ENCODE peak calls at places on chromosome 19, in four cellular contexts. F is A673, A is GM12878, O is PC-9. N is an unnamed sample.

GRCh38 chr19:574658-575526 is 2.5 kb downstream of the BSG start:
- DNase-seq in F (no peak), A (peak), O (peak), N (no peak)

GRCh38 chr19:1258161-1258492 is 9.7 kb downstream of the MIDN start:
- DNase-seq in F (peak), A (no peak), O (no peak), N (no peak)

GRCh38 chr19:16290692-16291091 is 33.9 kb upstream of the KLF2 start:
- DNase-seq in A (no peak), F (no peak), O (no peak), N (no peak)

GRCh38 chr19:37803250-37803854 is 24.0 kb upstream of the ZNF573 start:
- DNase-seq in O (no peak), A (no peak), F (no peak), N (no peak)

GRCh38 chr19:29232315-29232852 is 19.4 kb upstream of the UQCRFS1 start:
- DNase-seq in O (no peak), F (no peak), A (no peak), N (no peak)

GRCh38 chr19:41626877-41627276 is at the start of gene CEACAM4:
- DNase-seq in O (no peak), A (no peak), F (no peak), N (no peak)

GRCh38 chr19:31841755-31842154 is 492.5 kb upstream of the TSHZ3 start:
- DNase-seq in A (no peak), O (no peak), F (no peak), N (no peak)

GRCh38 chr19:932647-933552 is 7.1 kb downstream of the ARID3A start:
- DNase-seq in F (no peak), A (no peak), O (peak), N (no peak)

GRCh38 chr19:46355234-46355990 is 8.5 kb downstream of the PPP5C start:
- DNase-seq in F (no peak), O (no peak), A (no peak), N (no peak)

GRCh38 chr19:39424934-39425333 is 10.8 kb downstream of the RPS16 start:
- DNase-seq in O (no peak), F (no peak), A (no peak), N (no peak)

GRCh38 chr19:45376045-45376724 is 5.8 kb upstream of the ERCC2 start:
- DNase-seq in F (peak), O (peak), A (no peak), N (no peak)

GRCh38 chr19:51641648-51642047 is 5.0 kb downstream of the SIGLEC14 start:
- DNase-seq in F (no peak), A (no peak), O (no peak), N (no peak)

GRCh38 chr19:15288146-15288963 is 44.0 kb downstream of the BRD4 start:
- DNase-seq in F (peak), A (no peak), O (no peak), N (no peak)

GRCh38 chr19:45322311-45322710 is 364 bp downstream of the CKM start:
- DNase-seq in F (no peak), O (no peak), A (no peak), N (no peak)

GRCh38 chr19:6484831-6485230 is 3.2 kb upstream of the DENND1C start:
- DNase-seq in F (no peak), A (no peak), O (no peak), N (no peak)

GRCh38 chr19:14886032-14886431 is at the start of gene OR7A17:
- DNase-seq in F (no peak), O (no peak), A (no peak), N (no peak)

GRCh38 chr19:42563352-42564210 is 31.1 kb downstream of the CEACAM8 start:
- DNase-seq in O (peak), A (no peak), F (peak), N (peak)

GRCh38 chr19:50312967-50313811 is 16.0 kb downstream of the KCNC3 start:
- DNase-seq in A (no peak), F (no peak), O (no peak), N (no peak)

GRCh38 chr19:18086590-18087138 is at the start of gene IL12RB1:
- DNase-seq in O (no peak), F (no peak), A (peak), N (no peak)

GRCh38 chr19:50181121-50181520 is 18.0 kb upstream of the IZUMO2 start:
- DNase-seq in O (no peak), A (no peak), F (no peak), N (no peak)

GRCh38 chr19:38543807-38544568 is 73.8 kb downstream of the MAP4K1 start:
- DNase-seq in F (peak), O (peak), A (peak), N (peak)

GRCh38 chr19:35734273-35734672 is 8.0 kb downstream of the IGFLR1 start:
- DNase-seq in O (no peak), A (no peak), F (no peak), N (no peak)

GRCh38 chr19:18967358-18968146 is 26.5 kb upstream of the HOMER3 start:
- DNase-seq in A (no peak), F (no peak), O (no peak), N (no peak)

GRCh38 chr19:3363841-3364500 is 2.4 kb upstream of the NFIC start:
- DNase-seq in F (no peak), A (no peak), O (no peak), N (no peak)

GRCh38 chr19:14516746-14517438 is 1.3 kb downstream of the DNAJB1 start:
- DNase-seq in A (no peak), F (no peak), O (no peak), N (no peak)

GRCh38 chr19:35513975-35514809 is 743 bp upstream of the DMKN start:
- DNase-seq in A (no peak), O (peak), F (no peak), N (no peak)

GRCh38 chr19:29380581-29380980 is 145.2 kb upstream of the VSTM2B start:
- DNase-seq in O (no peak), A (no peak), F (no peak), N (no peak)

GRCh38 chr19:50870417-50871089 is 2.7 kb upstream of the KLK2 start:
- DNase-seq in O (no peak), A (no peak), F (no peak), N (no peak)

GRCh38 chr19:43739419-43739818 is 15.3 kb downstream of the SMG9 start:
- DNase-seq in A (no peak), F (no peak), O (no peak), N (no peak)

GRCh38 chr19:15643387-15643786 is 2.7 kb downstream of the CYP4F3 start:
- DNase-seq in F (no peak), O (no peak), A (no peak), N (no peak)

GRCh38 chr19:35247526-35248309 is 1.1 kb upstream of the LSR start:
- DNase-seq in O (peak), F (no peak), A (peak), N (peak)

GRCh38 chr19:3145909-3146676 is 10.3 kb downstream of the GNA15 start:
- DNase-seq in A (no peak), O (no peak), F (no peak), N (no peak)

GRCh38 chr19:29397748-29398147 is 128.0 kb upstream of the VSTM2B start:
- DNase-seq in O (no peak), A (no peak), F (no peak), N (no peak)

GRCh38 chr19:8244442-8244841 is 35.3 kb downstream of the CERS4 start:
- DNase-seq in F (no peak), O (no peak), A (no peak), N (no peak)

GRCh38 chr19:28606269-28607032 is 606.5 kb downstream of the UQCRFS1 start:
- DNase-seq in A (no peak), F (no peak), O (no peak), N (no peak)

GRCh38 chr19:33175886-33176669 is 18.1 kb upstream of the LRP3 start:
- DNase-seq in F (peak), A (no peak), O (peak), N (peak)

GRCh38 chr19:33174186-33174585 is 19.9 kb upstream of the LRP3 start:
- DNase-seq in A (no peak), F (no peak), O (no peak), N (no peak)

GRCh38 chr19:33177417-33177976 is 16.6 kb upstream of the LRP3 start:
- DNase-seq in O (no peak), F (no peak), A (no peak), N (no peak)

GRCh38 chr19:33175156-33175782 is 18.9 kb upstream of the LRP3 start:
- DNase-seq in F (no peak), A (no peak), O (no peak), N (no peak)

DNA sequence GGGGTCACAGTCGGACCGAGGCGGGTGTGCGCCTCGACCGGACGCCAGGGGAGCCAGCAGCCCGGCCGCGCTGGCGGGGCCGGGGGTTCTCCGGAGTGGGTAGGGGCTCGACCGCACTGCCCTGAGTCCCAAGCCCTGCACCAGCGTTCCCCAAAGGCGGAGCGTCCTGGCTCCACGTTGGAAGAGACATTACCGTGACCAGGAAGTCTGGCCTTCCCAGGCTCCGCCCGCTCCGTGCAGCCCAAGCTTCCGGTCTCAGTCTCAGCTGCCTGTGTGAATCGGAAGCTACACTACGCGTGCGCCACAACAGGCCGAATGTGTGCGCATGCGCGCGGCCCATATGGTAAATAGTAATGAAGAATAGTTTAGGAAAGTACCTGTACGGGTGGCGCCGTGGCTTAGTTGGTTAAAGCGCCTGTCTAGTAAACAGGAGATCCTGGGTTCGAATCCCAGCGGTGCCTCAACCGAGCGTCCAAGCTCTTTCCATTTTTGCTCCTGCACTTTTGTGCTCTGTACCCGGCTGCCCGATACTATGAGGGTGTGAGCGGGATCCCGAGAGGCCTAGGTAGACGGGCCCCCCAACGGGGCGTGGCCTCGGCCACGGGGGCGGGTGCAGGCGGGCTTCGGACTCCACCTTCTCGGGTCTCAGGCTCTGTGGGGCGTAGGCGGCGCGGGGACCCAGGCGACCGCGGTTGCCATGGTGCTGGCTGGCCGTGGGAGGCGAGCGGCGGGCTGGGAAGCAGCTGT is 17.3 kb upstream of the LRP3 start:
- DNase-seq in O (peak), F (peak), A (peak), N (peak)
- TF ChIP-seq CTCF in O (peak), F (no peak), A (no peak), N (peak)

DNA sequence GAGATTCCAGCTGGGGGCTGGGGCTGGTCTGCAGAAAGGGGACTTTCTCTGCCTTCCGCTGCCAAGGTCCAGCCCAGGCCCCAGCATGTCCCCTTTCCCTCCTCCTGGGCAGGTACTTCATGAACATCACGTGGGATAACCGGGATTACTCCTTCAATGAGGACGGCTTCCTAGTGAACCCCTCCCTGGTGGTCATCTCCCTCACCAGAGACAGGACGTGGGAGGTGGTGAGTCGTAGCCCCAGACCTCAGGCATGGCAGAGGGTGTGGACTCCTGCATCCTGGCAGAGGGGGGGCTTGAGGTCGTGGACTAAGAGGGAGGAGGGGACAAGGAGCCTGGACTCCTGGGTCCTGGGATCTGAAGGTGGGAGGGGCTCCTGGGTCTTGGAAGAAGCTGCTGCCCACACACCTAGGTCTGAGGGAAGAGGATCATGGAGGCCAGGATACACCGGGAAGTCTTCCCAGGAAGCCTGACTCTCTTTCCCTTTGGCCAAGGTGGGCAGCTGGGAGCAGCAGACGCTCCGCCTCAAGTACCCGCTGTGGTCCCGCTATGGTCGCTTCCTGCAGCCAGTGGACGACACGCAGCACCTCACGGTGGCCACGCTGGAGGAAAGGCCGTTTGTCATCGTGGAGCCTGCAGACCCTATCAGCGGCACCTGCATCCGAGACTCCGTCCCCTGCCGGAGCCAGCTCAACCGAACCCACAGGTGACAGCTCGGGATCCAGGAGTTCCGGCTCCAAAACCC is 20.6 kb downstream of the GRIN2D start:
- DNase-seq in O (no peak), A (no peak), F (no peak), N (no peak)
- TF ChIP-seq CTCF in O (no peak), A (no peak), F (no peak), N (no peak)

DNA sequence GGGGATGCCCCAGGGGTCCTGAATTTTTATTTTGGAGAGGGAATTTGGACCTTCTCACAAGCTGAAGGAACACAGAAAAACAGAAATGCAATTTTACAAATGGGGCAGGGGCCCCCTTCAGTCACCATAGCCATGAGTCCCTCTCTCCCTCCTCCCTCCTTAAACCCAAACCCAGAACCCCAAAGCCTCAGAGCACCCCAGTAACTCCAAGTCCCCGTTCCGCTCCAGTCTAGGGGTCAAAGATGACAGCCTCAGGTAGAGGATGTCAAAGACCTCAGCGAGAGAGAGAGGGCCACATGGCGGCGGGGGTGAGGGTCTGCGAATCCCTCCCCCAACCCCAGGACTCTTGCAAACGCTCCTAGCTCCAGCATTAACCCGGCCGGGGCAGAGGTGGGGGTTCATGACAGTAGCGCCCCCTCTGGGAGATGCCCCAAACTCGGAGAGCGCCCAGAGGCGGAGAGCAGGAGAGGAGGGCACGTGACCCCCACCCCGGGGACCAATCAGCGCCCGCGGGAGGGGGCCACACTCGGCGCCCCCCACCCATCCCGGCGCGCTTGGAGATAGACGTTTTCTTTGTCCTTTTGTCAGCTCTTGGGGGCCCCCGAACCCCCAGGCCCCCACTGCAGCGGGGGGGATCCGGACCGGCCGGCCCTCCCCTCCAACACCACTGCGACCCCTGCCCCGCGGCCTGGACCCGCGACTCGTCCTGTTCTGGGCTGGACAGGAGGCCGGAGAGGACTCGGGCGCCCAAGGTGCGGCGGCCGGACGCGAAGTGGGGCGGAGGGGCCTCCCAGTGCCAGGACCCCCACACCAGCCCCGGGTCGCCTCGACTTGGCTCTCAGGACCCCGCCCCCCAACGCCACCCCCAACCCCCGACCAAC is 20.8 kb upstream of the SEMA6B start:
- DNase-seq in A (no peak), F (no peak), O (no peak), N (no peak)
- TF ChIP-seq CTCF in A (no peak), F (peak), O (no peak), N (no peak)

DNA sequence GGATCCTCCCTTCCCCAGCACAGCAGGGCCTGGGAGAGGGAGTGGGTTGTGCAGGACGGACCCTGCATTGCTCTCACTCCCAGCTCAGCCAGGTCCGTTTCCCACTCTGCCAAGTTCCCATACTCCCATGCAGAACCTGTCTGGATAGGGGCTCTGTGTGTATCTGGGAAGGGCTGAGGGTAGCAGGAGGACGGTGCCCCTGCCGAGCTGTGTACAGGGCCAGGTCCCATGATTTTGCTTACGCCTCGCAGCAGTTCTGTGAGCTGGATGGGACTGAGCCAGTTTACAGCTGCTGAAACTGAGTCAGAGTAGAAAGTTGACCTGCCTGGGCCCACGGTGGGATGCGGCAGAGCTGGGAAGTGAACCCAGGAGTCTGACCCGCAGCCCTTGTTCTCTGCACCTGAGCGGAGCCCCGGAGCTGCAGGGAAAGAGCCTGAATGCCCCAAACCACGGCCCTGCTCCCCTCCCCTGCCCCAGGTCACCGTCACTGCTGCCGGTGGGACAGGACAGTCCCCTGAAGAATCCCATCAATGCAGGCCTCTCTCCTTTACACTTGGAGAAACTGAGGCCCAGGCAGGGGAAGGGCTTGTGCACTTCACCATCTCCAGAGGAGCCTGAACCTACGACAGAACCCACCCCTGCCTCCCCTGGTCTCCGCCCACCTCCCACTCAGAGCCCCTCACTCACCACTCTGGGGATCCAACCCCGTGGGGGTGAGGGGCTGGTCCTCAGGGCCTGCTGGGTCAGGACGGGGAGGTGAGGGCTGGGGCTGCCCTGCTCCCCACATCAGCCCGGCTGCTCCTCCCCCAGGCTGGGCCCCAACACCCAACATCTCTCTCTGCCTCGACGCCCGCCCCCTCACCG is 3.5 kb downstream of the LILRB5 start:
- DNase-seq in A (no peak), O (no peak), F (no peak), N (no peak)
- TF ChIP-seq CTCF in A (no peak), O (no peak), F (no peak), N (no peak)

GRCh38 chr19:49118565-49119410 is at the start of gene C19orf73:
- DNase-seq in F (peak), A (peak), O (peak), N (peak)
- TF ChIP-seq CTCF in F (peak), A (peak), O (no peak), N (peak)

DNA sequence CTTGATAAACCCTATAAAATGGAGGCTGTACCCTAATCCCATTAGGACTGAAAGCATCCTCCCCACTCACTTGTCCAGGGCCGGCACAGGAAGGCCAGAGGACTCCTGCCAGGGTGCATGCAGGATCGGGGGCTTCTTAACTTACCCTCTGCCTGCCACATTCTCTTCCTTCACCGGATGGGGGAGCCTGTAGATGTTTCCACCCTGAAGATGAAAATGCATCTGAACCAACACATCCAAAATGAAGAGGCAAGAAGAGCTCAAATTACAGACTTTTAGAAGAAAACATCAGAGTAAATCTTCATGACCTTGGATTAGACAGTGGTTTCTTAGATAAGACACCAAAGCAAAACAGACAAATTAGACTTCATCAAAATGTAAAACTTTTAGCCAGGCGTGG is 25.9 kb upstream of the NAPA start:
- DNase-seq in A (no peak), O (no peak), F (no peak), N (no peak)
- TF ChIP-seq CTCF in A (peak), O (peak), F (peak), N (peak)